ENCODE peak calls at places on chromosomes 1 and 21, in ten cellular contexts. One of them, this sample, is unnamed.

GRCh38 chr1:117573386-117574040 is 32.3 kb upstream of the TENT5C start:
- DNase-seq in right lobe of liver: peak
- DNase-seq in effector memory CD4-positive, alpha-beta T cell: no peak
- DNase-seq in body of pancreas: peak
- DNase-seq in heart right ventricle: no peak
- DNase-seq in CD4-positive, alpha-beta T cell: no peak
- DNase-seq in brain microvascular endothelial cell: peak
- DNase-seq in A549: no peak
- DNase-seq in colonic mucosa: peak
- DNase-seq in spleen: no peak
- DNase-seq in this sample: peak

GRCh38 chr1:39573736-39574624 is 2.6 kb downstream of the PABPC4 start:
- DNase-seq in A549: no peak
- DNase-seq in spleen: no peak
- DNase-seq in right lobe of liver: no peak
- DNase-seq in heart right ventricle: no peak
- DNase-seq in brain microvascular endothelial cell: peak
- DNase-seq in effector memory CD4-positive, alpha-beta T cell: no peak
- DNase-seq in body of pancreas: no peak
- DNase-seq in colonic mucosa: no peak
- DNase-seq in CD4-positive, alpha-beta T cell: no peak
- DNase-seq in this sample: no peak

GRCh38 chr1:31910933-31911332 is 27.2 kb downstream of the PTP4A2 start:
- DNase-seq in CD4-positive, alpha-beta T cell: no peak
- DNase-seq in brain microvascular endothelial cell: no peak
- DNase-seq in effector memory CD4-positive, alpha-beta T cell: no peak
- DNase-seq in heart right ventricle: no peak
- DNase-seq in spleen: no peak
- DNase-seq in colonic mucosa: no peak
- DNase-seq in A549: no peak
- DNase-seq in body of pancreas: no peak
- DNase-seq in right lobe of liver: peak
- DNase-seq in this sample: no peak

GRCh38 chr21:31911138-31911907 is 38.5 kb downstream of the HUNK start:
- DNase-seq in spleen: no peak
- DNase-seq in colonic mucosa: no peak
- DNase-seq in brain microvascular endothelial cell: no peak
- DNase-seq in effector memory CD4-positive, alpha-beta T cell: no peak
- DNase-seq in A549: no peak
- DNase-seq in right lobe of liver: no peak
- DNase-seq in CD4-positive, alpha-beta T cell: no peak
- DNase-seq in heart right ventricle: no peak
- DNase-seq in body of pancreas: no peak
- DNase-seq in this sample: no peak

GRCh38 chr1:214330240-214330639 is 49.3 kb downstream of the SMYD2 start:
- DNase-seq in heart right ventricle: no peak
- DNase-seq in brain microvascular endothelial cell: no peak
- DNase-seq in CD4-positive, alpha-beta T cell: no peak
- DNase-seq in A549: no peak
- DNase-seq in right lobe of liver: no peak
- DNase-seq in spleen: no peak
- DNase-seq in body of pancreas: no peak
- DNase-seq in effector memory CD4-positive, alpha-beta T cell: no peak
- DNase-seq in colonic mucosa: no peak
- DNase-seq in this sample: no peak

GRCh38 chr1:182170941-182171461 is 109.5 kb upstream of the ZNF648 start:
- DNase-seq in right lobe of liver: no peak
- DNase-seq in spleen: peak
- DNase-seq in colonic mucosa: no peak
- DNase-seq in A549: no peak
- DNase-seq in heart right ventricle: no peak
- DNase-seq in brain microvascular endothelial cell: no peak
- DNase-seq in body of pancreas: no peak
- DNase-seq in CD4-positive, alpha-beta T cell: no peak
- DNase-seq in effector memory CD4-positive, alpha-beta T cell: no peak
- DNase-seq in this sample: no peak

GRCh38 chr1:169047074-169047473 is 59.4 kb upstream of the ATP1B1 start:
- DNase-seq in spleen: no peak
- DNase-seq in body of pancreas: no peak
- DNase-seq in right lobe of liver: no peak
- DNase-seq in heart right ventricle: no peak
- DNase-seq in brain microvascular endothelial cell: no peak
- DNase-seq in effector memory CD4-positive, alpha-beta T cell: no peak
- DNase-seq in CD4-positive, alpha-beta T cell: no peak
- DNase-seq in colonic mucosa: peak
- DNase-seq in A549: no peak
- DNase-seq in this sample: peak

GRCh38 chr1:16006010-16006409 is 2.0 kb downstream of the SRARP start:
- DNase-seq in colonic mucosa: no peak
- DNase-seq in heart right ventricle: no peak
- DNase-seq in A549: no peak
- DNase-seq in effector memory CD4-positive, alpha-beta T cell: no peak
- DNase-seq in CD4-positive, alpha-beta T cell: no peak
- DNase-seq in brain microvascular endothelial cell: no peak
- DNase-seq in right lobe of liver: no peak
- DNase-seq in body of pancreas: no peak
- DNase-seq in spleen: peak
- DNase-seq in this sample: no peak

GRCh38 chr1:23664837-23665795 is 26.5 kb upstream of the RPL11 start:
- DNase-seq in colonic mucosa: no peak
- DNase-seq in body of pancreas: no peak
- DNase-seq in heart right ventricle: no peak
- DNase-seq in A549: no peak
- DNase-seq in brain microvascular endothelial cell: peak
- DNase-seq in right lobe of liver: no peak
- DNase-seq in CD4-positive, alpha-beta T cell: no peak
- DNase-seq in spleen: no peak
- DNase-seq in effector memory CD4-positive, alpha-beta T cell: no peak
- DNase-seq in this sample: no peak

GRCh38 chr1:99608058-99608457 is 37.9 kb upstream of the PALMD start:
- DNase-seq in heart right ventricle: no peak
- DNase-seq in A549: no peak
- DNase-seq in effector memory CD4-positive, alpha-beta T cell: no peak
- DNase-seq in spleen: no peak
- DNase-seq in brain microvascular endothelial cell: no peak
- DNase-seq in body of pancreas: no peak
- DNase-seq in right lobe of liver: no peak
- DNase-seq in colonic mucosa: no peak
- DNase-seq in CD4-positive, alpha-beta T cell: no peak
- DNase-seq in this sample: no peak

GRCh38 chr1:6421266-6421665 is 1.5 kb upstream of the HES2 start:
- DNase-seq in brain microvascular endothelial cell: no peak
- DNase-seq in colonic mucosa: no peak
- DNase-seq in spleen: no peak
- DNase-seq in CD4-positive, alpha-beta T cell: no peak
- DNase-seq in effector memory CD4-positive, alpha-beta T cell: no peak
- DNase-seq in heart right ventricle: no peak
- DNase-seq in A549: no peak
- DNase-seq in right lobe of liver: no peak
- DNase-seq in body of pancreas: no peak
- DNase-seq in this sample: no peak

GRCh38 chr1:84069236-84069845 is 70.4 kb upstream of the TTLL7 start:
- DNase-seq in right lobe of liver: no peak
- DNase-seq in body of pancreas: no peak
- DNase-seq in A549: no peak
- DNase-seq in heart right ventricle: no peak
- DNase-seq in colonic mucosa: no peak
- DNase-seq in brain microvascular endothelial cell: no peak
- DNase-seq in spleen: no peak
- DNase-seq in effector memory CD4-positive, alpha-beta T cell: no peak
- DNase-seq in CD4-positive, alpha-beta T cell: no peak
- DNase-seq in this sample: no peak

GRCh38 chr1:181208076-181208475 is 119.6 kb downstream of the IER5 start:
- DNase-seq in effector memory CD4-positive, alpha-beta T cell: no peak
- DNase-seq in heart right ventricle: no peak
- DNase-seq in spleen: no peak
- DNase-seq in A549: no peak
- DNase-seq in CD4-positive, alpha-beta T cell: no peak
- DNase-seq in right lobe of liver: no peak
- DNase-seq in body of pancreas: no peak
- DNase-seq in colonic mucosa: no peak
- DNase-seq in brain microvascular endothelial cell: no peak
- DNase-seq in this sample: no peak

GRCh38 chr1:38340409-38340808 is 293.8 kb upstream of the POU3F1 start:
- DNase-seq in effector memory CD4-positive, alpha-beta T cell: no peak
- DNase-seq in body of pancreas: no peak
- DNase-seq in colonic mucosa: no peak
- DNase-seq in heart right ventricle: no peak
- DNase-seq in A549: no peak
- DNase-seq in right lobe of liver: no peak
- DNase-seq in spleen: no peak
- DNase-seq in brain microvascular endothelial cell: no peak
- DNase-seq in CD4-positive, alpha-beta T cell: no peak
- DNase-seq in this sample: no peak

GRCh38 chr1:97119260-97119659 is 397.7 kb downstream of the PTBP2 start:
- DNase-seq in body of pancreas: no peak
- DNase-seq in right lobe of liver: no peak
- DNase-seq in CD4-positive, alpha-beta T cell: no peak
- DNase-seq in colonic mucosa: no peak
- DNase-seq in effector memory CD4-positive, alpha-beta T cell: no peak
- DNase-seq in spleen: no peak
- DNase-seq in brain microvascular endothelial cell: no peak
- DNase-seq in A549: no peak
- DNase-seq in heart right ventricle: no peak
- DNase-seq in this sample: no peak

GRCh38 chr1:162016616-162017015 is 7.1 kb downstream of the OLFML2B start:
- DNase-seq in heart right ventricle: no peak
- DNase-seq in effector memory CD4-positive, alpha-beta T cell: no peak
- DNase-seq in colonic mucosa: no peak
- DNase-seq in A549: no peak
- DNase-seq in CD4-positive, alpha-beta T cell: no peak
- DNase-seq in right lobe of liver: no peak
- DNase-seq in brain microvascular endothelial cell: no peak
- DNase-seq in body of pancreas: no peak
- DNase-seq in spleen: no peak
- DNase-seq in this sample: no peak

GRCh38 chr1:110003747-110004428 is 19.3 kb downstream of the AHCYL1 start:
- DNase-seq in body of pancreas: peak
- DNase-seq in effector memory CD4-positive, alpha-beta T cell: no peak
- DNase-seq in spleen: no peak
- DNase-seq in A549: peak
- DNase-seq in CD4-positive, alpha-beta T cell: no peak
- DNase-seq in brain microvascular endothelial cell: peak
- DNase-seq in right lobe of liver: peak
- DNase-seq in heart right ventricle: peak
- DNase-seq in colonic mucosa: peak
- DNase-seq in this sample: peak

DNA sequence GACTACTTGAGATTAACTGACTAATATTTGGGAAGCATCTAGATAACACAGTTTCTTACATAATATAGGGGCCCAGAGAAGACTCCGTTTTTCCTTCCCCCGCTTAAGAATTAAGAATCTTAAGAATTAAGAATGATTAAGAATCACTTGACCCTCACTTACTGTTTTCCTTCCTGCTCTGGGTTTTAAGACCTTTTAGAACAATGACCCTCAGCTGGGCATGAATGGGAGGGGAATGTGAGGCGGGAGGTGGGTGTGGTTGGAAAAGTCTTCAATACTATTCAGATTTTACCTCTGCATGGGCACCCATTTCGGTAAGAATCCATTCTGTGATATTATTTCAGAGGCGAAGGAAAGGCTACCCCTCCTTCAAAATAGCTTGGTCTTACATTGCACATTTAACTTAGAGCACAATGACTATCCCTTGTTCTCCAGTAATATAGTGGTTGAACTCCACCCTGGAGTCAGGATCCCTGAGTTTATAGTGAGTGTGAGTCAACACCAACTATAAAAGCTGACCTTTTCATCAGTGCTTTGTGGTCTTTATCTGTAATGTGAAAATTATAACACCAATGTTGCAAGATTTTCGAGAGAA is 821.4 kb downstream of the USP25 start:
- DNase-seq in CD4-positive, alpha-beta T cell: no peak
- DNase-seq in effector memory CD4-positive, alpha-beta T cell: no peak
- DNase-seq in body of pancreas: no peak
- DNase-seq in right lobe of liver: no peak
- DNase-seq in brain microvascular endothelial cell: no peak
- DNase-seq in A549: no peak
- DNase-seq in spleen: no peak
- DNase-seq in colonic mucosa: no peak
- DNase-seq in heart right ventricle: no peak
- DNase-seq in this sample: no peak
- H3K27ac ChIP-seq in CD4-positive, alpha-beta T cell: no peak
- H3K27ac ChIP-seq in effector memory CD4-positive, alpha-beta T cell: no peak
- H3K27ac ChIP-seq in body of pancreas: no peak
- H3K27ac ChIP-seq in right lobe of liver: no peak
- H3K27ac ChIP-seq in brain microvascular endothelial cell: no peak
- H3K27ac ChIP-seq in A549: no peak
- H3K27ac ChIP-seq in spleen: no peak
- H3K27ac ChIP-seq in colonic mucosa: no peak
- H3K27ac ChIP-seq in heart right ventricle: no peak
- H3K27ac ChIP-seq in this sample: no peak

GRCh38 chr1:42177551-42177981 is 13.0 kb upstream of the GUCA2A start:
- DNase-seq in CD4-positive, alpha-beta T cell: no peak
- DNase-seq in A549: no peak
- DNase-seq in heart right ventricle: no peak
- DNase-seq in effector memory CD4-positive, alpha-beta T cell: no peak
- DNase-seq in brain microvascular endothelial cell: peak
- DNase-seq in right lobe of liver: no peak
- DNase-seq in spleen: no peak
- DNase-seq in body of pancreas: no peak
- DNase-seq in colonic mucosa: peak
- DNase-seq in this sample: no peak
- H3K27ac ChIP-seq in CD4-positive, alpha-beta T cell: no peak
- H3K27ac ChIP-seq in A549: no peak
- H3K27ac ChIP-seq in heart right ventricle: no peak
- H3K27ac ChIP-seq in effector memory CD4-positive, alpha-beta T cell: no peak
- H3K27ac ChIP-seq in brain microvascular endothelial cell: peak
- H3K27ac ChIP-seq in right lobe of liver: no peak
- H3K27ac ChIP-seq in spleen: no peak
- H3K27ac ChIP-seq in body of pancreas: peak
- H3K27ac ChIP-seq in colonic mucosa: no peak
- H3K27ac ChIP-seq in this sample: no peak

DNA sequence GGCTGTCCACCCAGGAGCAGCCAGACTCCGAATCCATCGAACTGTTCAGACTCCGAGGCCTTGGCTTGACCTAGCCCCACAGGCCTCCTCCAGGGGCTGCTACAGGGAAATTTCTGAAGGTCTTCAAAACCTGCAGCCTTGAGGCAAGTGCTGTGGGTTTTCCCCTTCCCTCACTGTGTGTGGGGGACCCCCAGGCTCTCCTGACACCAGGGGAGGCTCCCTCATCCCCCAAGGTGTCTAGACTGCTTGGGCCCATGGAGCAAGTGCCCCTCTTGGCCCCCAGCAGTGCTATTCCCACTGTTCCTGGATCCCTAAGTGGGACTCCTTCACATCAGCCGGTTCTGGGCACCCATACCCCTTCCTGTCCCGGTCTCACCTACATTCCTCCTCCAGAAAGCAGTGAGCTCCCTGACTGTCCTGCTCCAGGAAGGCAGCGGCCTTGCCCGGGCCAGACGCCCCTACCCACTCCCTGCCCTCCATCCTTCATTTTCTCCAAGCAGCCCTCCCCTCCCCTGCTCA is 814 bp downstream of the PAQR7 start:
- DNase-seq in body of pancreas: no peak
- DNase-seq in A549: no peak
- DNase-seq in effector memory CD4-positive, alpha-beta T cell: no peak
- DNase-seq in heart right ventricle: no peak
- DNase-seq in CD4-positive, alpha-beta T cell: no peak
- DNase-seq in colonic mucosa: no peak
- DNase-seq in right lobe of liver: no peak
- DNase-seq in spleen: no peak
- DNase-seq in brain microvascular endothelial cell: no peak
- DNase-seq in this sample: no peak
- H3K27ac ChIP-seq in body of pancreas: peak
- H3K27ac ChIP-seq in A549: peak
- H3K27ac ChIP-seq in effector memory CD4-positive, alpha-beta T cell: no peak
- H3K27ac ChIP-seq in heart right ventricle: peak
- H3K27ac ChIP-seq in CD4-positive, alpha-beta T cell: no peak
- H3K27ac ChIP-seq in colonic mucosa: no peak
- H3K27ac ChIP-seq in right lobe of liver: peak
- H3K27ac ChIP-seq in spleen: peak
- H3K27ac ChIP-seq in brain microvascular endothelial cell: no peak
- H3K27ac ChIP-seq in this sample: peak

GRCh38 chr1:70436617-70437236 is 25.7 kb downstream of the CTH start:
- DNase-seq in A549: no peak
- DNase-seq in colonic mucosa: no peak
- DNase-seq in CD4-positive, alpha-beta T cell: no peak
- DNase-seq in brain microvascular endothelial cell: no peak
- DNase-seq in spleen: no peak
- DNase-seq in effector memory CD4-positive, alpha-beta T cell: no peak
- DNase-seq in heart right ventricle: no peak
- DNase-seq in body of pancreas: no peak
- DNase-seq in right lobe of liver: no peak
- DNase-seq in this sample: no peak
- H3K27ac ChIP-seq in A549: no peak
- H3K27ac ChIP-seq in colonic mucosa: no peak
- H3K27ac ChIP-seq in CD4-positive, alpha-beta T cell: no peak
- H3K27ac ChIP-seq in brain microvascular endothelial cell: no peak
- H3K27ac ChIP-seq in spleen: no peak
- H3K27ac ChIP-seq in effector memory CD4-positive, alpha-beta T cell: no peak
- H3K27ac ChIP-seq in heart right ventricle: no peak
- H3K27ac ChIP-seq in body of pancreas: no peak
- H3K27ac ChIP-seq in right lobe of liver: no peak
- H3K27ac ChIP-seq in this sample: no peak